ENCODE peak calls at places on chromosomes 2 and 18, in four cellular contexts. One of them, this sample, is unnamed.
A peak's percentile ranks its signal among the peaks of the same experiment; 100 is the strongest.

GRCh38 chr18:57030417-57030816 is 116.5 kb upstream of the BOD1L2 start:
- DNase-seq in astrocyte of the cerebellum: no peak
- DNase-seq in adrenal gland: no peak
- DNase-seq in upper lobe of left lung: no peak
- DNase-seq in this sample: no peak

GRCh38 chr2:52934920-52935640 is 832.5 kb upstream of the CHAC2 start:
- DNase-seq in astrocyte of the cerebellum: no peak
- DNase-seq in upper lobe of left lung: no peak
- DNase-seq in adrenal gland: no peak
- DNase-seq in this sample: no peak

GRCh38 chr2:195533771-195534642 is 123.0 kb upstream of the SLC39A10 start:
- DNase-seq in adrenal gland: peak; percentile 95
- DNase-seq in upper lobe of left lung: no peak
- DNase-seq in astrocyte of the cerebellum: peak; percentile 83
- DNase-seq in this sample: peak; percentile 59

GRCh38 chr2:30894498-30895119 is 87.4 kb upstream of the CAPN13 start:
- DNase-seq in adrenal gland: no peak
- DNase-seq in astrocyte of the cerebellum: no peak
- DNase-seq in upper lobe of left lung: no peak
- DNase-seq in this sample: no peak

GRCh38 chr2:47654790-47655562 is 128.0 kb upstream of the MSH6 start:
- DNase-seq in astrocyte of the cerebellum: no peak
- DNase-seq in adrenal gland: no peak
- DNase-seq in upper lobe of left lung: no peak
- DNase-seq in this sample: no peak

GRCh38 chr18:32349728-32350395 is 120.8 kb downstream of the GAREM1 start:
- DNase-seq in adrenal gland: peak; percentile 93
- DNase-seq in upper lobe of left lung: no peak
- DNase-seq in astrocyte of the cerebellum: peak; percentile 98
- DNase-seq in this sample: peak; percentile 91

GRCh38 chr2:212831671-212832199 is 293.1 kb upstream of the ERBB4 start:
- DNase-seq in upper lobe of left lung: peak; percentile 82
- DNase-seq in astrocyte of the cerebellum: no peak
- DNase-seq in adrenal gland: no peak
- DNase-seq in this sample: no peak

GRCh38 chr2:38168710-38169480 is 92.9 kb upstream of the CYP1B1 start:
- DNase-seq in adrenal gland: no peak
- DNase-seq in upper lobe of left lung: no peak
- DNase-seq in astrocyte of the cerebellum: no peak
- DNase-seq in this sample: no peak

GRCh38 chr18:26617151-26617554 is 68.8 kb upstream of the KCTD1 start:
- DNase-seq in upper lobe of left lung: no peak
- DNase-seq in astrocyte of the cerebellum: peak; percentile 83
- DNase-seq in adrenal gland: no peak
- DNase-seq in this sample: no peak

GRCh38 chr2:26792720-26793119 is 6.9 kb downstream of the CENPA start:
- DNase-seq in adrenal gland: no peak
- DNase-seq in upper lobe of left lung: no peak
- DNase-seq in astrocyte of the cerebellum: no peak
- DNase-seq in this sample: no peak

GRCh38 chr18:27752944-27753343 is 424.0 kb downstream of the CDH2 start:
- DNase-seq in adrenal gland: no peak
- DNase-seq in astrocyte of the cerebellum: no peak
- DNase-seq in upper lobe of left lung: no peak
- DNase-seq in this sample: no peak

GRCh38 chr18:36503477-36503876 is 206.0 kb downstream of the FHOD3 start:
- DNase-seq in adrenal gland: no peak
- DNase-seq in astrocyte of the cerebellum: no peak
- DNase-seq in upper lobe of left lung: no peak
- DNase-seq in this sample: no peak

GRCh38 chr2:187993516-187993915 is 298.2 kb upstream of the GULP1 start:
- DNase-seq in astrocyte of the cerebellum: peak; percentile 89
- DNase-seq in adrenal gland: no peak
- DNase-seq in upper lobe of left lung: no peak
- DNase-seq in this sample: peak; percentile 84

GRCh38 chr18:48829443-48830149 is 121.2 kb downstream of the SMAD7 start:
- DNase-seq in adrenal gland: peak; percentile 68
- DNase-seq in astrocyte of the cerebellum: no peak
- DNase-seq in upper lobe of left lung: no peak
- DNase-seq in this sample: no peak

GRCh38 chr18:10215444-10215843 is 239.0 kb upstream of the APCDD1 start:
- DNase-seq in astrocyte of the cerebellum: no peak
- DNase-seq in adrenal gland: no peak
- DNase-seq in upper lobe of left lung: no peak
- DNase-seq in this sample: no peak

GRCh38 chr2:162011718-162012564 is 62.1 kb downstream of the DPP4 start:
- DNase-seq in adrenal gland: no peak
- DNase-seq in astrocyte of the cerebellum: no peak
- DNase-seq in upper lobe of left lung: no peak
- DNase-seq in this sample: no peak

GRCh38 chr18:10754128-10754527 is 228.3 kb downstream of the NAPG start:
- DNase-seq in upper lobe of left lung: no peak
- DNase-seq in astrocyte of the cerebellum: no peak
- DNase-seq in adrenal gland: no peak
- DNase-seq in this sample: no peak

GRCh38 chr18:2657788-2658458 is 2.4 kb downstream of the SMCHD1 start:
- DNase-seq in upper lobe of left lung: no peak
- DNase-seq in adrenal gland: no peak
- DNase-seq in astrocyte of the cerebellum: peak; percentile 46
- DNase-seq in this sample: peak; percentile 77

GRCh38 chr18:11665587-11665986 is 23.5 kb upstream of the GNAL start:
- DNase-seq in upper lobe of left lung: no peak
- DNase-seq in adrenal gland: no peak
- DNase-seq in astrocyte of the cerebellum: no peak
- DNase-seq in this sample: no peak

GRCh38 chr2:111671426-111672150 is 212.4 kb downstream of the ANAPC1 start:
- DNase-seq in upper lobe of left lung: no peak
- DNase-seq in adrenal gland: peak; percentile 82
- DNase-seq in astrocyte of the cerebellum: no peak
- DNase-seq in this sample: no peak

GRCh38 chr2:111668741-111669140 is 215.3 kb downstream of the ANAPC1 start:
- DNase-seq in adrenal gland: peak; percentile 28
- DNase-seq in upper lobe of left lung: no peak
- DNase-seq in astrocyte of the cerebellum: no peak
- DNase-seq in this sample: no peak

GRCh38 chr2:111670776-111671175 is 213.2 kb downstream of the ANAPC1 start:
- DNase-seq in astrocyte of the cerebellum: no peak
- DNase-seq in upper lobe of left lung: no peak
- DNase-seq in adrenal gland: peak; percentile 29
- DNase-seq in this sample: no peak

GRCh38 chr2:111668274-111668616 is 215.7 kb downstream of the ANAPC1 start:
- DNase-seq in upper lobe of left lung: no peak
- DNase-seq in adrenal gland: peak; percentile 25
- DNase-seq in astrocyte of the cerebellum: no peak
- DNase-seq in this sample: no peak

DNA sequence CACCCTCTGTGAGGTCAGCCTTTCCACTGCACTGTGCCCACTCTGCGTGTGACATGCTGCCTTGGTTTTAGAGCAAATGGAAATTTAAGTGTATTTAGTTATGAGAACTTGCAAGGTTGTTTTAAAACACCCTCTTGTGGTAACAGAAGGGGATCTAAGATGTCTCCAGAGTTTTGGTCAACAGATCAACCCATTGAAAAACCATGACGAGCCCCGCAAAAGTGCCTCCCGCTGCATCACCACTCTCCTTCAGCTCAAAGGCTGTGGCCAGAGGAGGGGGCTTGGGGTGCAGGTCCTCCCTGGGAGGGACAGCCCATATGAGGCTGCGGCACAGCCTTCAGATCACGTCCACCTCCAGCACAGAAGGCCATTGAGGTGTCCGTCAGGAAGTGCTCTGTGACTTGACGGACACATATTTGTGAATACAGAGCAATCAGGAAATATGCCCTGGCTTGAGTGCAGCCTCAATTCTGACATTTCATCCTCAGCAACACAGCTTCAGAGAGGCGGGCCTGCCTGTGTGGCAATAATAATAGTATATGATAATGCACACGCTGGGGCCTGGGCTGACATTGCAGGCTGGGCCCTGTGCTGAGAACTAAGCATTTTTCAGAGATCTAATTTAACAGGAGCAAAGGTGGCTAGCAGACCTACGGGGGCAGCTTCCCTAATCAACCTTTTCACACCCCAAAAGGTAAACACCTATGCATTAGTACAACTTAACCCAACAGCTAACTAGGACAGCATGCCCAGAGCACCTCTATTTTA is 213.9 kb downstream of the ANAPC1 start:
- DNase-seq in adrenal gland: peak; percentile 24
- DNase-seq in astrocyte of the cerebellum: no peak
- DNase-seq in upper lobe of left lung: no peak
- DNase-seq in this sample: no peak
- H3K4me3 ChIP-seq in adrenal gland: no peak overlapping the region
- H3K4me3 ChIP-seq in astrocyte of the cerebellum: no peak overlapping the region
- H3K4me3 ChIP-seq in upper lobe of left lung: no peak overlapping the region
- H3K4me3 ChIP-seq in this sample: no peak overlapping the region

GRCh38 chr2:207734264-207734635 is 22.8 kb downstream of the CCNYL1 start:
- DNase-seq in astrocyte of the cerebellum: peak; percentile 28
- DNase-seq in upper lobe of left lung: no peak
- DNase-seq in adrenal gland: no peak
- DNase-seq in this sample: no peak
- H3K4me3 ChIP-seq in astrocyte of the cerebellum: no peak overlapping the region
- H3K4me3 ChIP-seq in upper lobe of left lung: no peak overlapping the region
- H3K4me3 ChIP-seq in adrenal gland: no peak overlapping the region
- H3K4me3 ChIP-seq in this sample: no peak overlapping the region

DNA sequence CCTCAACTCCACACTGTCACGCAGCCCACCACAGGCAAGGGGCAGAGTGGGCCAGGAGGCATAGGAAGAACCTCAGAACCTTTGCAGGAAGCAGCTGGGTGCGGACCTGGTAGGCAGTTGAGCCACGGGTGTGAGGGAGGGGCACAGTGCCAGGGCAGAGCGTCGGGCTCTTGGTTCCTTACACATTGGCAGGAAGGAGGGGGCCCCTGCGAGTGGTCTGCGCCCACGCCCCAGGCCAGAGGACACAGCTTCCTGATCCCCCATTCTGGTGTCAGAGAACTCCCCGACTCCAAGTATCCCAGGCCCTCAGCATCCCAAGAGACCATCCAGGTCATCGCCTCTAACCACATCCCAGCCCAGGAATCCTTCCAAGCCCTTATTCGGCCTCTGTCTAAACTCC is 61.5 kb downstream of the TNS1 start:
- DNase-seq in astrocyte of the cerebellum: no peak
- DNase-seq in upper lobe of left lung: no peak
- DNase-seq in adrenal gland: no peak
- DNase-seq in this sample: no peak
- H3K4me3 ChIP-seq in astrocyte of the cerebellum: no peak overlapping the region
- H3K4me3 ChIP-seq in upper lobe of left lung: peak overlapping the region; percentile 61
- H3K4me3 ChIP-seq in adrenal gland: no peak overlapping the region
- H3K4me3 ChIP-seq in this sample: no peak overlapping the region

GRCh38 chr2:121696410-121696930 is 40.2 kb downstream of the NIFK start:
- DNase-seq in astrocyte of the cerebellum: no peak
- DNase-seq in upper lobe of left lung: no peak
- DNase-seq in adrenal gland: peak; percentile 31
- DNase-seq in this sample: no peak
- H3K4me3 ChIP-seq in astrocyte of the cerebellum: no peak overlapping the region
- H3K4me3 ChIP-seq in upper lobe of left lung: no peak overlapping the region
- H3K4me3 ChIP-seq in adrenal gland: no peak overlapping the region
- H3K4me3 ChIP-seq in this sample: no peak overlapping the region

GRCh38 chr2:79721966-79722365 is 209.1 kb downstream of the CTNNA2 start:
- DNase-seq in adrenal gland: no peak
- DNase-seq in upper lobe of left lung: no peak
- DNase-seq in astrocyte of the cerebellum: no peak
- DNase-seq in this sample: no peak

GRCh38 chr2:79729532-79729931 is 216.7 kb downstream of the CTNNA2 start:
- DNase-seq in adrenal gland: no peak
- DNase-seq in astrocyte of the cerebellum: no peak
- DNase-seq in upper lobe of left lung: no peak
- DNase-seq in this sample: no peak

DNA sequence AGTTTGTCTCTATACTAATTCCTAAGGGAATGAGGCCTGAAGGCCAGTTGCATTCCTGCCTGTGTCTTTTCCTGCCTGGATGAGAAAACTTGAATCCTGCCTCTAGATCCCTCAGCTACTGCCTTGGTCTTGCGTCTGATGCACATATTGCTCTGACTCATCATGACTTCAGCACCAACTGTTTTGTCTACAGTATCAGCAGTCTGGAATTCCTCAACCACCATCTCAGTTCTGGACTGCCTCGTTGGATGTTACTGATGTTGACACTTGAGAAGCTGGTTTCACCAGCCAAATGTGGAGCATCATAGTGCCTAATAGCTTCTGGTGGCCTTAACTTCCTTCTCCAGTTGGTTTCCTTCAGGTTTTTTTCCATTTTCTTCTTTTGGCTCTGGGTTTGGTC is 211.0 kb downstream of the CTNNA2 start:
- DNase-seq in astrocyte of the cerebellum: peak; percentile 88
- DNase-seq in adrenal gland: no peak
- DNase-seq in upper lobe of left lung: no peak
- DNase-seq in this sample: peak; percentile 60
- H3K4me3 ChIP-seq in astrocyte of the cerebellum: no peak overlapping the region
- H3K4me3 ChIP-seq in adrenal gland: no peak overlapping the region
- H3K4me3 ChIP-seq in upper lobe of left lung: no peak overlapping the region
- H3K4me3 ChIP-seq in this sample: no peak overlapping the region

GRCh38 chr2:11117776-11118175 is 37.5 kb upstream of the SLC66A3 start:
- DNase-seq in upper lobe of left lung: no peak
- DNase-seq in adrenal gland: no peak
- DNase-seq in astrocyte of the cerebellum: no peak
- DNase-seq in this sample: no peak
- H3K4me3 ChIP-seq in upper lobe of left lung: no peak overlapping the region
- H3K4me3 ChIP-seq in adrenal gland: no peak overlapping the region
- H3K4me3 ChIP-seq in astrocyte of the cerebellum: no peak overlapping the region
- H3K4me3 ChIP-seq in this sample: no peak overlapping the region